ENCODE peak calls at places on chromosomes 12 and 14, in four cellular contexts. One of them, this sample, is unnamed.

GRCh38 chr14:95850429-95850828 is 26.2 kb upstream of the TUNAR start:
- DNase-seq in iris pigment epithelial cell: no peak
- DNase-seq in dermis microvascular lymphatic vessel endothelial cell: no peak
- DNase-seq in HT-29: no peak
- DNase-seq in this sample: no peak

GRCh38 chr12:132308311-132309161 is 20.9 kb downstream of the GALNT9 start:
- DNase-seq in iris pigment epithelial cell: no peak
- DNase-seq in dermis microvascular lymphatic vessel endothelial cell: no peak
- DNase-seq in HT-29: no peak
- DNase-seq in this sample: no peak

GRCh38 chr14:75972729-75973480 is 8.9 kb downstream of the TGFB3 start:
- DNase-seq in iris pigment epithelial cell: no peak
- DNase-seq in dermis microvascular lymphatic vessel endothelial cell: no peak
- DNase-seq in HT-29: no peak
- DNase-seq in this sample: no peak

GRCh38 chr12:89328483-89329030 is 23.7 kb downstream of the DUSP6 start:
- DNase-seq in iris pigment epithelial cell: no peak
- DNase-seq in dermis microvascular lymphatic vessel endothelial cell: no peak
- DNase-seq in HT-29: no peak
- DNase-seq in this sample: no peak

GRCh38 chr12:9651265-9651729 is 18.2 kb upstream of the CLEC2D start:
- DNase-seq in iris pigment epithelial cell: peak; percentile 74
- DNase-seq in dermis microvascular lymphatic vessel endothelial cell: no peak
- DNase-seq in HT-29: no peak
- DNase-seq in this sample: peak; percentile 53

GRCh38 chr12:16531623-16532022 is 74.3 kb downstream of the LMO3 start:
- DNase-seq in iris pigment epithelial cell: no peak
- DNase-seq in dermis microvascular lymphatic vessel endothelial cell: no peak
- DNase-seq in HT-29: peak; percentile 46
- DNase-seq in this sample: no peak

GRCh38 chr12:4809013-4809448 is 88.8 kb downstream of the GALNT8 start:
- DNase-seq in iris pigment epithelial cell: no peak
- DNase-seq in dermis microvascular lymphatic vessel endothelial cell: no peak
- DNase-seq in HT-29: no peak
- DNase-seq in this sample: no peak

GRCh38 chr14:87067597-87067996 is 925.4 kb downstream of the GALC start:
- DNase-seq in iris pigment epithelial cell: no peak
- DNase-seq in dermis microvascular lymphatic vessel endothelial cell: no peak
- DNase-seq in HT-29: no peak
- DNase-seq in this sample: peak; percentile 62

GRCh38 chr14:23160924-23161522 is 22.4 kb downstream of the SLC7A8 start:
- DNase-seq in iris pigment epithelial cell: peak; percentile 92
- DNase-seq in dermis microvascular lymphatic vessel endothelial cell: no peak
- DNase-seq in HT-29: no peak
- DNase-seq in this sample: peak; percentile 60

GRCh38 chr12:57868870-57869609 is 22.5 kb upstream of the CTDSP2 start:
- DNase-seq in iris pigment epithelial cell: no peak
- DNase-seq in dermis microvascular lymphatic vessel endothelial cell: no peak
- DNase-seq in HT-29: no peak
- DNase-seq in this sample: no peak

GRCh38 chr12:94721173-94721572 is 70.8 kb upstream of the TMCC3 start:
- DNase-seq in iris pigment epithelial cell: no peak
- DNase-seq in dermis microvascular lymphatic vessel endothelial cell: no peak
- DNase-seq in HT-29: no peak
- DNase-seq in this sample: no peak

GRCh38 chr12:1811948-1812291 is 8.4 kb upstream of the LRTM2 start:
- DNase-seq in iris pigment epithelial cell: no peak
- DNase-seq in dermis microvascular lymphatic vessel endothelial cell: no peak
- DNase-seq in HT-29: no peak
- DNase-seq in this sample: no peak

GRCh38 chr14:23173039-23173438 is 10.4 kb downstream of the SLC7A8 start:
- DNase-seq in iris pigment epithelial cell: no peak
- DNase-seq in dermis microvascular lymphatic vessel endothelial cell: no peak
- DNase-seq in HT-29: no peak
- DNase-seq in this sample: no peak

GRCh38 chr12:105057174-105057573 is 27.1 kb downstream of the ALDH1L2 start:
- DNase-seq in iris pigment epithelial cell: peak; percentile 62
- DNase-seq in dermis microvascular lymphatic vessel endothelial cell: no peak
- DNase-seq in HT-29: no peak
- DNase-seq in this sample: no peak

GRCh38 chr12:79333144-79333543 is 357.6 kb downstream of the PAWR start:
- DNase-seq in iris pigment epithelial cell: no peak
- DNase-seq in dermis microvascular lymphatic vessel endothelial cell: no peak
- DNase-seq in HT-29: no peak
- DNase-seq in this sample: no peak

GRCh38 chr14:97311411-97311810 is 514.2 kb downstream of the VRK1 start:
- DNase-seq in iris pigment epithelial cell: no peak
- DNase-seq in dermis microvascular lymphatic vessel endothelial cell: no peak
- DNase-seq in HT-29: no peak
- DNase-seq in this sample: no peak